ENCODE peak calls at places on chromosome 5, in five cellular contexts. B is epithelial cell of proximal tubule, T is cardiac muscle cell, I is pancreas, V is tibial nerve. A is an unnamed sample.

GRCh38 chr5:38060354-38060753 is 198.0 kb upstream of the EGFLAM start:
- DNase-seq in B (no peak), T (no peak), I (no peak), V (no peak), A (peak)

GRCh38 chr5:160359816-160360215 is 10.6 kb downstream of the C1QTNF2 start:
- DNase-seq in B (no peak), T (peak), I (no peak), V (no peak), A (no peak)

GRCh38 chr5:40991168-40991980 is 79.8 kb downstream of the MROH2B start:
- DNase-seq in B (peak), T (peak), I (no peak), V (peak), A (no peak)

GRCh38 chr5:159324097-159324760 is 6.1 kb downstream of the IL12B start:
- DNase-seq in B (no peak), T (no peak), I (no peak), V (no peak), A (peak)

GRCh38 chr5:132754947-132755346 is 7.7 kb downstream of the CCNI2 start:
- DNase-seq in B (no peak), T (peak), I (no peak), V (no peak), A (no peak)

GRCh38 chr5:71737931-71738539 is 19.0 kb downstream of the CARTPT start:
- DNase-seq in B (no peak), T (no peak), I (no peak), V (no peak), A (no peak)

GRCh38 chr5:19616821-19617220 is 371.2 kb downstream of the CDH18 start:
- DNase-seq in B (no peak), T (no peak), I (no peak), V (no peak), A (no peak)

GRCh38 chr5:6772886-6773285 is 59.7 kb downstream of the TENT4A start:
- DNase-seq in B (no peak), T (no peak), I (no peak), V (no peak), A (no peak)

GRCh38 chr5:125342938-125343401 is 596.5 kb upstream of the ZNF608 start:
- DNase-seq in B (no peak), T (no peak), I (no peak), V (no peak), A (peak)

GRCh38 chr5:55577353-55578060 is 42.7 kb upstream of the PLPP1 start:
- DNase-seq in B (no peak), T (no peak), I (no peak), V (no peak), A (no peak)

GRCh38 chr5:76617675-76618074 is 5.5 kb downstream of the F2RL2 start:
- DNase-seq in B (no peak), T (no peak), I (no peak), V (no peak), A (no peak)

GRCh38 chr5:90182726-90183125 is 226.8 kb downstream of the CETN3 start:
- DNase-seq in B (no peak), T (no peak), I (no peak), V (no peak), A (no peak)

GRCh38 chr5:40834391-40834848 is 602 bp downstream of the RPL37 start:
- DNase-seq in B (no peak), T (peak), I (no peak), V (no peak), A (no peak)

GRCh38 chr5:67350185-67350584 is 153.6 kb upstream of the CD180 start:
- DNase-seq in B (no peak), T (no peak), I (no peak), V (no peak), A (no peak)

GRCh38 chr5:132224721-132225120 is 2.9 kb downstream of the P4HA2 start:
- DNase-seq in B (no peak), T (no peak), I (no peak), V (no peak), A (no peak)

GRCh38 chr5:127865273-127865672 is 162.1 kb downstream of the CCDC192 start:
- DNase-seq in B (no peak), T (no peak), I (no peak), V (no peak), A (no peak)

GRCh38 chr5:56164371-56164770 is 68.8 kb downstream of the ANKRD55 start:
- DNase-seq in B (no peak), T (no peak), I (no peak), V (no peak), A (no peak)

GRCh38 chr5:112420111-112420864 is 1.2 kb upstream of the EPB41L4A start:
- DNase-seq in B (no peak), T (peak), I (peak), V (peak), A (no peak)

DNA sequence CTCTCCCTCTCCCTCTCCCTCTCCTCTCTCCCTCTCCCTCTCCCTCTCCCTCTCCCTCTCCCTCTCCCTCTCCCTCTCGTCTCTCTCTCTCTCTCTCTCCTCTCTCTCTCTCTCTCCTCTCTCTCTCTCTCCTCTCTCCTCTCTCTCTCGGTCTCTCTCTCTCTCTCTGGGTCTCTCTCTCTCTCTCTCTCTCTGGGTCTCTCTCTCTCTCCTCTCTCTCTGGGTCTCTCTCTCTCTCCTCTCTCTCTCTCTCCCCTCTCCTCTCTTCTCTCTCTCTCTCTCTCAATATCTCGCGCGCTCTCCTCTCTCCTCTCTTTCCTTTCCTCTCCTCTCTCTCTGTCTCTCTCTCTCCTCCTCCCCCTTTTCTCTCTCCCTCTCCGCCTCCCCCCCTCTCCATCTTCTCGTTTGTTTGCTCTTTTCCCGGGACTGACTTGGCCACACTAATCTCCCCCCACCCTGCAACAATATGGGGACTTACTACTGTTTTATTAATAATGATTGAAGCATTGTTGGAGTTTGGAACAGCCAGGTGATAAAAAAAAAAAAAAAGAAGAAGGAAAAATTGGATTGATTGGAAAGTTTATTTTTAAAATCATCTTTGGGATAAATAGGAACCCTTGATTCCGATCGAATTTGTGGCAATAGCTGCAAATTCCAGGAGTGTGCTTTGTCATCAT is 857 bp upstream of the NR2F1-AS1 start:
- DNase-seq in B (no peak), T (no peak), I (no peak), V (no peak), A (no peak)
- H3K4me3 ChIP-seq in B (peak), T (peak), I (no peak), V (peak), A (peak)

DNA sequence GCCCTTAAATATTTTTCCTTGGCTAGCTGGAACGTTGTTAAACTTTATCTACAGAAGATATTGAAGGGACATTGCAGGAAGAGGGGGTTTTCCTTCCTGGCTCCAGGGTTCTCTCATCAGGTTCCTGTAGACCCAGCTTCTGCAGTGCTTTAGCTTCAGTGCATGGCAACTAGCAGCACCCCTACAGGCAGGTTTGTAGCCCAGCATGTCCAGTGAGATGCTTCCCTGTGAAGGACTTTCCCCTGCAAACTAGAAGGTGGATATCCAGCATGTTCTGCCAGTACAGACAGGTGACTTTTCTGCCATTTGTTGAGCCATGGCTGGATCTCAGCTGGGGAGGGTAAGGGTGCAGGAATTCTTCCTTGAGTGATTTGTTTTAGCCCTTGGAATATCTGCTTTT is 10.4 kb downstream of the CCL28 start:
- DNase-seq in B (no peak), T (no peak), I (no peak), V (no peak), A (no peak)
- TF ChIP-seq CTCF in B (peak), T (peak), I (no peak), V (no peak), A (peak)

GRCh38 chr5:149580808-149581191 is 498 bp upstream of the ARHGEF37 start:
- DNase-seq in B (no peak), T (no peak), I (no peak), V (no peak), A (no peak)
- H3K4me3 ChIP-seq in B (peak), T (peak), I (peak), V (peak), A (peak)

DNA sequence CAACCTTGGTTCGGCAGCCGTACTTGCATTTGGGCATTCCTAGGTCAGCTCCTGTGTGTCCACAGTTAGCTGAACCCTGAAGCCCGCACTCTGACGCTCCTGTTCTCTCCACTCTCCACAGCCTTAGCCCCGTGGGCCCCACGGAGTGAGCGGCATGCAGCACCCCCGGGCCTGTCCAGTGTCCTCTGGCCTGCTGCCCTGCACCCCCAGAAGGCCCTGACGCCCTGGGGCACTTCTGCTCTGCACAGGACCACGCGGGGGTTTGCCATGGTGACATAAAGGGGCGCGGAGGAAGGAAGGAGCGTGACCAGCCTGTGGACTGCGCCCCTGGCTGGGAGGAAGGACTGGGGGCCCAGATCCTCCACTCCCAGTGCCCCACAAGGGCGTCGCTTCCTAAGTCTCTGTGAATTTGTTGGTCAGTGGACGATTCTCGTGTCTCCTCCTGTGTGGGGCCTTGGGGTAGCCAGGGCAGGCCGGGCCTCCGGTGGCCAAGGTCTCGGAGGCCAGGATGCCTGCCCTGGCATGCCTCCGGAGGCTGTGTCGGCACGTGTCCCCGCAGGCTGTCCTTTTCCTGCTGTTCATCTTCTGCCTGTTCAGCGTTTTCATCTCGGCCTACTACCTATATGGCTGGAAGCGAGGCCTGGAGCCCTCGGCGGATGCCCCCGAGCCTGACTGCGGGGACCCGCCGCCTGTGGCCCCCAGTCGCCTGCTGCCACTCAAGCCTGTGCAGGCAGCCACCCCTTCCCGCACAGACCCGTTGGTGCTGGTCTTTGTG is 13.0 kb downstream of the NDST1 start:
- DNase-seq in B (no peak), T (no peak), I (no peak), V (no peak), A (no peak)
- TF ChIP-seq CTCF in B (no peak), T (no peak), I (no peak), V (no peak), A (no peak)

GRCh38 chr5:14201325-14202061 is 58.4 kb downstream of the TRIO start:
- DNase-seq in B (no peak), T (no peak), I (no peak), V (no peak), A (peak)

GRCh38 chr5:14202462-14202861 is 59.3 kb downstream of the TRIO start:
- DNase-seq in B (no peak), T (no peak), I (no peak), V (no peak), A (no peak)

GRCh38 chr5:14204785-14205321 is 61.7 kb downstream of the TRIO start:
- DNase-seq in B (peak), T (no peak), I (peak), V (no peak), A (no peak)

GRCh38 chr5:14206028-14206725 is 63.0 kb downstream of the TRIO start:
- DNase-seq in B (no peak), T (no peak), I (no peak), V (no peak), A (no peak)

DNA sequence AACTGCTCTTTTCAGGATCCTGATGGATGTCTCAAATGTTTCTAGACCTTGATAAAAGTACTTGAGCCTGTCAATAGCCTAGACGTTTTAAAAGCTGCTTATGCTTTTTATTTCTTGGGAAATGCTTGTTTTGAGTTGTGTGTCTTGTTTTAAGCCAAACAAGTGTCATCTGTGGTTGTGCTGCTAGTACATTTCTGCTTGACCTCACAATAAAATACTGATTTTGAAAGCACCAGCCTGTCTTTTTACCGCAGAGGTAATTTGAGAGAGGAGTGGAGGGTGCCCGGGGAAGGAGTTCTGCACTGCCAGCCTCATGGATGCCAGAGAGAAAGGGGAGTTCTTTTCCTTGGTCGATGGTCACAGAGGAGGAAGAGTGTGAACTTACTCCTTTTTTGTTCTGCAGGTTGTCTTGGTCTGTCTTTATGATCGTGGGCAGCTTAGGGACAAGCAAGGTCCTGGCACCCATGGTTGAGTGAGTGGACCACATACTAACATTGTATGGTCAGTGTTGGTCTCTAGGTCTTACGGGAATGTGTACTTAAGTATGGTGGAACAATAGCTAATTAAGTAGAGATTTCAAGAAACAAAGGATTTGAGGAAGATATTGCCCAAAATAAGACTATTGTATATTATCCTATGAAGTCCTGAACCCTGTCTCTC is 61.0 kb downstream of the TRIO start:
- DNase-seq in B (no peak), T (no peak), I (no peak), V (no peak), A (no peak)
- H3K4me3 ChIP-seq in B (peak), T (no peak), I (no peak), V (no peak), A (no peak)